ENCODE peak calls at places on chromosomes 4 and X, in six cellular contexts. I, R, N, Z, B and K are unnamed samples.

GRCh38 chrX:105328773-105329172 is 108.3 kb upstream of the TEX13A start:
- DNase-seq in Z (no peak), N (no peak), B (no peak), I (peak; percentile 17), R (no peak), K (no peak)

GRCh38 chr4:145937990-145938611 is 522 bp downstream of the ZNF827 start:
- DNase-seq in B (no peak), Z (no peak), I (peak; percentile 45), R (no peak), N (no peak), K (no peak)

GRCh38 chr4:143389543-143390195 is 53.0 kb downstream of the GAB1 start:
- DNase-seq in Z (no peak), N (no peak), B (no peak), R (no peak), I (peak; percentile 44), K (no peak)

GRCh38 chrX:46140272-46140671 is 404.9 kb downstream of the ZNF674 start:
- DNase-seq in B (no peak), I (peak; percentile 15), Z (no peak), R (no peak), N (no peak), K (no peak)

GRCh38 chr4:118920247-118920646 is 31.6 kb downstream of the SYNPO2 start:
- DNase-seq in R (no peak), B (no peak), Z (no peak), N (no peak), I (no peak), K (no peak)

GRCh38 chr4:26273308-26273980 is 47.4 kb upstream of the RBPJ start:
- DNase-seq in R (no peak), Z (no peak), I (no peak), N (no peak), B (no peak), K (no peak)

GRCh38 chr4:43242611-43243010 is 350.1 kb downstream of the GRXCR1 start:
- DNase-seq in N (no peak), I (peak; percentile 44), R (no peak), B (no peak), Z (peak; percentile 16), K (no peak)

GRCh38 chr4:73223258-73223651 is 35.3 kb downstream of the ANKRD17 start:
- DNase-seq in R (no peak), I (no peak), Z (no peak), N (no peak), B (no peak), K (no peak)

GRCh38 chr4:98343640-98344039 is 82.5 kb downstream of the RAP1GDS1 start:
- DNase-seq in R (no peak), N (no peak), Z (no peak), I (no peak), B (no peak), K (no peak)

GRCh38 chrX:150199803-150200202 is 163.3 kb upstream of the MAMLD1 start:
- DNase-seq in B (no peak), N (no peak), I (no peak), R (no peak), Z (no peak), K (no peak)

GRCh38 chrX:119502727-119503483 is 34.7 kb downstream of the SLC25A5 start:
- DNase-seq in N (peak; percentile 78), B (no peak), Z (no peak), I (peak; percentile 74), R (no peak), K (no peak)

GRCh38 chrX:134634691-134635090 is 23.6 kb downstream of the PLAC1 start:
- DNase-seq in N (no peak), I (no peak), Z (no peak), R (no peak), B (no peak), K (no peak)

GRCh38 chrX:140355922-140356321 is 148.9 kb downstream of the SOX3 start:
- DNase-seq in R (no peak), N (no peak), B (no peak), Z (no peak), I (no peak), K (no peak)

GRCh38 chr4:687975-688694 is 816 bp downstream of the SLC49A3 start:
- DNase-seq in R (no peak), I (no peak), B (no peak), Z (no peak), N (no peak), K (no peak)

GRCh38 chrX:22666441-22666840 is 333.3 kb upstream of the DDX53 start:
- DNase-seq in Z (no peak), B (no peak), N (no peak), R (no peak), I (peak; percentile 14), K (peak; percentile 18)

GRCh38 chr4:153628796-153629315 is 55.2 kb upstream of the TLR2 start:
- DNase-seq in I (no peak), Z (no peak), N (no peak), R (no peak), B (no peak), K (no peak)

GRCh38 chrX:129980540-129981206 is 1.8 kb upstream of the BCORL1 start:
- DNase-seq in Z (no peak), I (no peak), B (no peak), R (no peak), N (no peak), K (peak; percentile 40)

GRCh38 chr4:140069068-140069467 is 84.9 kb downstream of the MAML3 start:
- DNase-seq in R (no peak), B (no peak), Z (no peak), N (no peak), I (peak; percentile 14), K (no peak)

GRCh38 chr4:152609460-152609859 is 70.3 kb downstream of the TMEM154 start:
- DNase-seq in R (no peak), I (no peak), N (no peak), B (no peak), Z (no peak), K (no peak)

GRCh38 chr4:178205826-178206225 is 763.6 kb upstream of the AGA start:
- DNase-seq in I (no peak), Z (no peak), N (no peak), R (no peak), B (no peak), K (no peak)

GRCh38 chrX:69505772-69506616 is 1.9 kb downstream of the NALF2 start:
- DNase-seq in I (no peak), Z (no peak), B (no peak), R (no peak), N (no peak), K (peak; percentile 19)

GRCh38 chrX:69501433-69501832 is 2.7 kb upstream of the NALF2 start:
- DNase-seq in R (no peak), Z (no peak), B (no peak), I (no peak), N (no peak), K (peak; percentile 60)

GRCh38 chrX:69503835-69504625 is at the start of gene NALF2:
- DNase-seq in R (no peak), B (no peak), Z (no peak), N (peak; percentile 41), I (peak; percentile 45), K (peak; percentile 72)

GRCh38 chrX:69504626-69505612 is 793 bp downstream of the NALF2 start:
- DNase-seq in R (no peak), B (no peak), Z (no peak), I (no peak), N (no peak), K (peak; percentile 52)

DNA sequence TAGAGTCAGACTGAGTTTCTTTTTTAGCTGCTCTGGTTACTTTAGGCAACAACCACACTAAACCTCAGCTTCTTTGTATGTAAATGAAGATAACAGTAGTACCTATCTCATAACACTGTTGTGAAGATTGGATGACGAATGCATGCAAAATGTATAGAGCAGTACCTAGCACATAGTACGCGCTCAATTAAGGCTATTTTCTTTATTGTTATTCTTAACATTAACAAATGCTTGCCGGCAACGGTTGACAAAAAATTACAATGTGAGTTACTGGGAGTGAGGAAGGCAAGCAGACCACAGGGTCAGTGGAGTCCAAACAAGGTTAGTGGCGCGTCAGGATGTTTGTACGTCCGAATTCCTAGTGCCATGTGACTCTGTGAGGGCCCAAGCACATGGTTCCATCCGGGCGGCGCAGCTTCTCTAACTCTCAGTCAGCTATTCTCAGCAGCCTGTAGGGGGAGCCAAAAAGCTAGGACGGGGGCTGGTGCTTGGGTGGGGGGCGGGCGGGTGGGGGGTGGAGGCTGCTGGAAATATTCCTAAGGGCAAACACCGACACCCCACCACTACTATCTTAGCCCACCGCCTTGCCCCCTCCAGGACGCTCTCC is 795 bp upstream of the NALF2 start:
- DNase-seq in Z (no peak), B (no peak), R (no peak), N (peak; percentile 31), I (no peak), K (peak; percentile 57)
- TF ChIP-seq CTCF in Z (no peak), B (no peak), R (peak; percentile 70), N (peak; percentile 48), I (no peak), K (peak; percentile 64)

GRCh38 chr4:141376769-141377168 is 156.1 kb downstream of the ZNF330 start:
- DNase-seq in N (no peak), R (no peak), B (no peak), I (no peak), Z (no peak), K (no peak)

GRCh38 chr4:141371206-141371605 is 150.5 kb downstream of the ZNF330 start:
- DNase-seq in B (no peak), I (no peak), Z (no peak), N (no peak), R (no peak), K (peak; percentile 44)

DNA sequence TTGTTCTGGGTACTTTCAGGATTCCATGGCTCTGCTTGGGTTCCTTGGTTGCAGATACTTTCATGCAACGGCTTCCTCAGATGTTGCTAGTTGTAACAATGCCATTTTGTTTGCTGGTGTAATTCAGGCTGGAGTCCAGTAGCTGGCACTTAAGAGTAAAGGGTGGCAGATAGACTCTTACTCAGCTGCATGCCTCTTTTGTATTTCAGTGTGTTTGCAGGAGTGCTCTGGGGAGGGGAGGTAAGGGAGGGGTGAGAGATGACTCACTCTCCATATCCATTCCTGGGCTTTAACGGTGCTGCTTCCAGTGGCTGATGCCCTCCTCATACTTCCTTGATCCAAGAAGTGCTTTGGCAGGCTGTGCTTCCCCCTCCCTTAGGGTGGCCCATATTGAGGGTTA is 155.2 kb downstream of the ZNF330 start:
- DNase-seq in Z (peak; percentile 72), N (peak; percentile 65), R (no peak), B (no peak), I (peak; percentile 83), K (no peak)
- TF ChIP-seq CTCF in Z (peak; percentile 74), N (peak; percentile 52), R (peak; percentile 19), B (no peak), I (peak; percentile 99), K (no peak)

GRCh38 chr4:112219826-112220366 is 11.7 kb upstream of the AP1AR start:
- DNase-seq in B (no peak), Z (no peak), R (no peak), N (no peak), I (no peak), K (no peak)

GRCh38 chr4:112213091-112213490 is 18.5 kb upstream of the AP1AR start:
- DNase-seq in R (no peak), Z (no peak), N (no peak), I (peak; percentile 7), B (no peak), K (no peak)

GRCh38 chr4:112210777-112211176 is 20.8 kb upstream of the AP1AR start:
- DNase-seq in I (no peak), N (no peak), R (no peak), Z (no peak), B (no peak), K (no peak)

GRCh38 chr4:112213850-112214249 is 17.7 kb upstream of the AP1AR start:
- DNase-seq in Z (peak; percentile 33), I (peak; percentile 68), N (no peak), B (no peak), R (no peak), K (no peak)

GRCh38 chr4:112214397-112215264 is 17.0 kb upstream of the AP1AR start:
- DNase-seq in R (no peak), B (no peak), Z (no peak), N (peak; percentile 46), I (peak; percentile 21), K (no peak)
- TF ChIP-seq CTCF in R (peak; percentile 50), B (peak; percentile 49), Z (peak; percentile 3), N (peak; percentile 50), I (peak; percentile 57), K (peak; percentile 29)

GRCh38 chr4:172892300-172892699 is 276.3 kb upstream of the GALNT7 start:
- DNase-seq in I (peak; percentile 25), R (peak; percentile 15), N (no peak), B (no peak), Z (no peak), K (no peak)
- TF ChIP-seq CTCF in I (peak; percentile 94), R (peak; percentile 68), N (no peak), B (peak; percentile 43), Z (no peak), K (peak; percentile 56)